ENCODE peak calls at places on chromosomes 4 and X, in four cellular contexts. B, A, W and H are unnamed samples. For H3K27me3, the result is how much of the 10 kb centered on the place peaks cover.

GRCh38 chr4:1664141-1664540 is 20.0 kb downstream of the FAM53A start:
- DNase-seq in B (no peak), A (no peak), W (no peak), H (no peak)

GRCh38 chr4:82561745-82562552 is at the start of gene TMEM150C:
- DNase-seq in B (peak), A (peak), W (peak), H (no peak)

GRCh38 chr4:151420408-151420807 is 11.4 kb downstream of the FHIP1A start:
- DNase-seq in B (no peak), A (no peak), W (no peak), H (no peak)

GRCh38 chr4:2809610-2810180 is 16.8 kb downstream of the SH3BP2 start:
- DNase-seq in B (no peak), A (no peak), W (no peak), H (no peak)

GRCh38 chr4:166435449-166435848 is 562.4 kb downstream of the TLL1 start:
- DNase-seq in B (peak), A (no peak), W (no peak), H (peak)

GRCh38 chrX:47047989-47048388 is 30.3 kb upstream of the RGN start:
- DNase-seq in B (peak), A (no peak), W (no peak), H (no peak)

GRCh38 chr4:19130836-19131235 is 1109.3 kb upstream of the LCORL start:
- DNase-seq in B (peak), A (no peak), W (no peak), H (peak)

GRCh38 chrX:45850197-45850774 is 649.6 kb upstream of the DIPK2B start:
- DNase-seq in B (peak), A (no peak), W (no peak), H (no peak)

GRCh38 chr4:128974203-128974602 is 119.1 kb downstream of the SCLT1 start:
- DNase-seq in B (no peak), A (no peak), W (no peak), H (no peak)

GRCh38 chrX:133297284-133297683 is 79.1 kb upstream of the TFDP3 start:
- DNase-seq in B (peak), A (no peak), W (no peak), H (peak)

GRCh38 chr4:112550728-112551127 is 34.7 kb upstream of the NEUROG2 start:
- DNase-seq in B (peak), A (no peak), W (no peak), H (peak)

GRCh38 chrX:16785247-16786138 is 773 bp upstream of the TXLNG start:
- DNase-seq in B (no peak), A (no peak), W (no peak), H (no peak)

GRCh38 chrX:74448669-74449068 is 27.4 kb downstream of the SLC16A2 start:
- DNase-seq in B (no peak), A (no peak), W (no peak), H (no peak)

GRCh38 chr4:133565379-133565778 is 416.3 kb downstream of the PCDH10 start:
- DNase-seq in B (peak), A (no peak), W (no peak), H (no peak)

GRCh38 chrX:36334508-36335015 is 415.0 kb downstream of the CFAP47 start:
- DNase-seq in B (peak), A (no peak), W (no peak), H (no peak)

GRCh38 chr4:169955521-169955920 is 70.7 kb downstream of the MFAP3L start:
- DNase-seq in B (no peak), A (no peak), W (no peak), H (no peak)

GRCh38 chr4:61909031-61909430 is 708.9 kb downstream of the ADGRL3 start:
- DNase-seq in B (no peak), A (no peak), W (no peak), H (no peak)

GRCh38 chr4:39446842-39447573 is 11.7 kb downstream of the RPL9 start:
- DNase-seq in B (peak), A (peak), W (peak), H (no peak)

GRCh38 chr4:18894928-18895327 is 873.4 kb upstream of the LCORL start:
- DNase-seq in B (no peak), A (no peak), W (no peak), H (no peak)

GRCh38 chr4:53705151-53705764 is 114.0 kb upstream of the LNX1 start:
- DNase-seq in B (no peak), A (no peak), W (no peak), H (no peak)

GRCh38 chr4:141158219-141158618 is 24.9 kb upstream of the RNF150 start:
- DNase-seq in B (peak), A (no peak), W (no peak), H (no peak)

GRCh38 chr4:173018446-173018845 is 150.2 kb upstream of the GALNT7 start:
- DNase-seq in B (no peak), A (no peak), W (no peak), H (no peak)

GRCh38 chr4:10336471-10336870 is 120.8 kb downstream of the ZNF518B start:
- DNase-seq in B (peak), A (no peak), W (no peak), H (no peak)

GRCh38 chrX:132086717-132087116 is 41.1 kb downstream of the FRMD7 start:
- DNase-seq in B (peak), A (no peak), W (no peak), H (no peak)

GRCh38 chr4:28508649-28509048 is 1648.0 kb downstream of the STIM2 start:
- DNase-seq in B (no peak), A (no peak), W (no peak), H (no peak)

GRCh38 chrX:71493111-71493613 is 39.7 kb upstream of the OGT start:
- DNase-seq in B (peak), A (peak), W (no peak), H (no peak)

GRCh38 chr4:87108142-87108546 is 112.3 kb downstream of the KLHL8 start:
- DNase-seq in B (peak), A (peak), W (no peak), H (peak)

DNA sequence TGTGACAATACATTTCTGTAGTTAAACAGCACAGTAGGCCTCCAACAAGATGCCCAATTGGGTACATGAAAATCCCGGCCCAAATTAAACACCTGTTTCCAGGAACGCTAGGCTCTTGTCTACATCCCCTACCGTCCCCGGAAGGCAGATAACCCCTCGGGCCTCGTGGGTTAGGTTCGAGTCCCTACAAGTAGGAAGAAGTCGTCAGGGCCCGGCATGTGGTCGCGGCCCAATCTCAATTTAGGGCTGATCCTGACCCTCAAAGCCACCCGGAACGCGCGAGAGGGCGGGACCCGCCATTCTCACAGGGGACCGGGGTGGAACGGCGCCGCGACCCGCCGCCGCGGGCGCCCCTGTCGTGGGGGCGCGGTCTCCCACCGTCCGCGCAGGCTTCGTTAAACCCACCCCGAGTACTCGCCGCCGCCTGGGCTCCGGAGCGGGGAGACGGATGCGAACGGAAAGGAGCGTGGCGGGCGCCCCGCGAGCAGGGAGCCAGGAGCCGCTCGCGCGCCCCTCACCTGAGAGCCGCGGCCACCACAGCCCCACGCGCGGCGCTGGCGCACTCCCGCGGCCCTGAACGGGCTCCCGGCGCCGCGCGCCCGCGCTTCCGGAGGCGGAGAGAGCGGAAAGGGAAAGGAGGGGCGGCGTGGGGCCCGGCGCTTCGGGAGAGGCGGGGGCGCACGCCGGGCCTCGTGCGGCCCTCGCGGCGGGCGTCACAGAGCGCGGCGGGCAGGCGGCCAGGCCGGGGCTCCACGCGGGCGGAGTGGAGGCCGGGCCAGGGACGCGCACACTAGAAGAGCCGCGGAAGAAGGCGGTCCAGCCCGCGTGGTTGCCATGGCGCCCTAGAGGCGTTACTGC is at the start of gene CFAP97:
- DNase-seq in B (peak), A (peak), W (peak), H (peak)
- TF ChIP-seq CTCF in B (no peak), A (no peak), W (no peak), H (no peak)

GRCh38 chrX:151398346-151398745 is 1.3 kb downstream of the VMA21 start:
- DNase-seq in B (no peak), A (no peak), W (no peak), H (no peak)
- H3K4me3 ChIP-seq in B (no peak), A (no peak), W (no peak), H (peak)

DNA sequence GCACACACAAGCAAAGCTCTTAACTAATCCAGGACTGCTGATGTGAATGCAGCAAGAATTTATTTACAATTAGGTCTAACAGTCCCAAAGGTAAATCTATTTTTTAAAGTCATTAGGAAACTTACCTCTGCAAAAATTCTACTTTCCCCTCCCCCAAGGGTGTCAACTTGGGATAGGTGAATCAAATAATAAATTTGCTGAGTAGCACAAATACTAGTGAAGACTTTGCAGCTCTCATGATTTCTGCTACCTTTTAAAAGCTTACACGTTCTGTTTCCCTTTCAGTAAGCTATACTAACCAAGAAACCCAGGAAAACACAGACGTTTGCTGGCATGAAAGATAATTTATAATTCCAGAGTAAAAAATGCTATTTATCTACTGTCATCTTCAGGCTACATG is 296.6 kb upstream of the SLC7A11 start:
- DNase-seq in B (no peak), A (no peak), W (no peak), H (no peak)
- H3K27me3 ChIP-seq in B (under half), A (under half), W (under half), H (under half)

GRCh38 chr4:149980941-149981340 is 97.3 kb upstream of the DCLK2 start:
- DNase-seq in B (peak), A (peak), W (no peak), H (peak)
- TF ChIP-seq CTCF in B (peak), A (peak), W (peak), H (peak)

GRCh38 chr4:37453361-37454262 is 209.1 kb downstream of the NWD2 start:
- DNase-seq in B (peak), A (peak), W (peak), H (no peak)
- H3K4me3 ChIP-seq in B (peak), A (peak), W (peak), H (peak)

DNA sequence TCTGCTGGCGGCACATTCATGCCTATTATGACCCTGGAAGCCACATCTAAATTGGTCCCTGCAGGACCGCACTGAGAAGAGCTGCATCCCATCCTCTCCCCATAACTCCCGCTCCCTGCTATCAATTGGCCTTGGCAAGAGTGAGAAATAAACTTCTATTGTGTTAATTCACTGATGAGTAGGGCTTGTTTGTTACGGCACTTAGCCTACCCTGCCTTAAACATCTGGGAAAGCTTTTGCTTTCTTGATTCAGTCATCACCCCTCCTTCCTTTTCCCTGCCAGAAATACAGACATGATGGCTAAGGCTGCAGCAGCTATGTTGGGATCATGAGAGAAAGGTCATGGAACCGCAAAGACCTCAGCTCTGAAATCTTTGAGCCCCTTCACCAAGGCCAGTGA is 36.5 kb downstream of the SUPT20HL2 start:
- DNase-seq in B (no peak), A (no peak), W (no peak), H (no peak)
- H3K27me3 ChIP-seq in B (under half), A (under half), W (under half), H (under half)

GRCh38 chr4:98546910-98547544 is 111.4 kb downstream of the TSPAN5 start:
- DNase-seq in B (no peak), A (no peak), W (no peak), H (no peak)
- TF ChIP-seq CTCF in B (no peak), A (no peak), W (no peak), H (no peak)

GRCh38 chrX:78650906-78651437 is 8.2 kb downstream of the RTL3 start:
- DNase-seq in B (no peak), A (no peak), W (no peak), H (no peak)
- H3K4me3 ChIP-seq in B (no peak), A (no peak), W (no peak), H (no peak)

DNA sequence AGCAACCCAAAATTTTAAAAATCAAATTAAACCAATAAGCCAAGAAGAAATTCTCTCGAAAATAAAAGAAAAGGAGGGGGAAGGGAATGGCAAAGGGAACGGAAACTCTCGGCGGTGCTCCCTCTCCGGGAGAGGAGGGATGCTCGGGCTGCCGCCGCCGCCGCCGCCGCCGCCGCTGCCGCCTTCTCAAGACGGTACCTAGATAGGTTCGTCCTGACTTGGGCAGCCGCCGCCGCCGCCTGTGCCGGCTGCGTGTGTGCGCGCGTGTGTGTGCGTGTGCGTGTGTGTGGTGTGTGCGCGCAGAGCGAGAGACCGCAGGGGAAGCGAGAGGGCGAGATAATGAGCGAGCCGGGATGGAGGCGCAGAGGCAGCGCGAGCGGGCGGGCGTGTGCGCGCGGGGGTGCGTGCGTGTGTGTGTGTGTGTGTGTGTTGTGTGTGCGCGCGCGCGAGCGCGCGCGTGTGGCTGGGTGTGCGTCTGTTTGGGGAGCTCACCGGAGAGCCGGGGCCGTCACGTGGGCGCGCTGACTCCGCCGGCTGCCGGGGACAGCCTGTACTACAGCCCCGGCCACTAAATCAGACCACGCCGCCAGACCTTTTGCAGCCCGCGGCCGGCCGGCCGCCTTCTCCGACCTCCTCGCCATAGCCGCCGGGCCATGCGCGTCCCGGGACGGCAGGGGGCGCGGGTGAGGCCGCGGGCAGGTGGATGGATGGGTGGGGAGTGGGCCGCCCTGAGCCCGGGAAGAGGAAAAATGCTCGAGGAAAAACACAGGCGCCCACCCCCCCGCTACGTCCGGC is 111.6 kb downstream of the DHX15 start:
- DNase-seq in B (peak), A (peak), W (peak), H (peak)
- H3K27me3 ChIP-seq in B (under half), A (under half), W (under half), H (under half)